ENCODE peak calls at places on chromosomes 7 and 10, in nine cellular contexts. One of them, this sample, is unnamed.

GRCh38 chr10:113099431-113100298 is 149.6 kb downstream of the TCF7L2 start:
- DNase-seq in tibial nerve: peak; percentile 27
- DNase-seq in body of pancreas: no peak
- DNase-seq in right lobe of liver: no peak
- DNase-seq in GM12891: no peak
- DNase-seq in K562: no peak
- DNase-seq in endothelial cell of umbilical vein: peak; percentile 66
- DNase-seq in Peyer's patch: no peak
- DNase-seq in upper lobe of left lung: peak; percentile 44
- DNase-seq in this sample: no peak

GRCh38 chr10:90313548-90314325 is 544.1 kb downstream of the HTR7 start:
- DNase-seq in GM12891: no peak
- DNase-seq in right lobe of liver: no peak
- DNase-seq in endothelial cell of umbilical vein: peak; percentile 76
- DNase-seq in tibial nerve: no peak
- DNase-seq in upper lobe of left lung: no peak
- DNase-seq in Peyer's patch: no peak
- DNase-seq in K562: no peak
- DNase-seq in body of pancreas: no peak
- DNase-seq in this sample: no peak

GRCh38 chr10:71127773-71128172 is 84.6 kb upstream of the UNC5B start:
- DNase-seq in K562: peak; percentile 5
- DNase-seq in right lobe of liver: no peak
- DNase-seq in Peyer's patch: no peak
- DNase-seq in endothelial cell of umbilical vein: no peak
- DNase-seq in upper lobe of left lung: no peak
- DNase-seq in tibial nerve: no peak
- DNase-seq in body of pancreas: no peak
- DNase-seq in GM12891: no peak
- DNase-seq in this sample: no peak

GRCh38 chr7:140557069-140557468 is 77.8 kb upstream of the MKRN1 start:
- DNase-seq in tibial nerve: no peak
- DNase-seq in endothelial cell of umbilical vein: no peak
- DNase-seq in upper lobe of left lung: no peak
- DNase-seq in K562: no peak
- DNase-seq in GM12891: no peak
- DNase-seq in Peyer's patch: no peak
- DNase-seq in body of pancreas: no peak
- DNase-seq in right lobe of liver: no peak
- DNase-seq in this sample: no peak

GRCh38 chr7:124747072-124747471 is 18.5 kb downstream of the GPR37 start:
- DNase-seq in Peyer's patch: no peak
- DNase-seq in body of pancreas: no peak
- DNase-seq in tibial nerve: no peak
- DNase-seq in right lobe of liver: no peak
- DNase-seq in endothelial cell of umbilical vein: no peak
- DNase-seq in upper lobe of left lung: no peak
- DNase-seq in GM12891: no peak
- DNase-seq in K562: no peak
- DNase-seq in this sample: no peak

GRCh38 chr10:119342017-119342734 is 134.8 kb downstream of the GRK5 start:
- DNase-seq in right lobe of liver: peak; percentile 46
- DNase-seq in K562: no peak
- DNase-seq in tibial nerve: peak; percentile 55
- DNase-seq in endothelial cell of umbilical vein: no peak
- DNase-seq in GM12891: no peak
- DNase-seq in Peyer's patch: peak; percentile 47
- DNase-seq in body of pancreas: peak; percentile 30
- DNase-seq in upper lobe of left lung: no peak
- DNase-seq in this sample: peak; percentile 89

GRCh38 chr7:1000594-1000935 is 17.6 kb downstream of the CYP2W1 start:
- DNase-seq in tibial nerve: no peak
- DNase-seq in body of pancreas: no peak
- DNase-seq in GM12891: no peak
- DNase-seq in right lobe of liver: no peak
- DNase-seq in Peyer's patch: no peak
- DNase-seq in K562: no peak
- DNase-seq in endothelial cell of umbilical vein: no peak
- DNase-seq in upper lobe of left lung: no peak
- DNase-seq in this sample: no peak

GRCh38 chr10:5623081-5623748 is 43.2 kb downstream of the ASB13 start:
- DNase-seq in upper lobe of left lung: peak; percentile 91
- DNase-seq in body of pancreas: peak; percentile 96
- DNase-seq in GM12891: peak; percentile 88
- DNase-seq in Peyer's patch: peak; percentile 95
- DNase-seq in right lobe of liver: peak; percentile 95
- DNase-seq in K562: peak; percentile 86
- DNase-seq in tibial nerve: peak; percentile 86
- DNase-seq in endothelial cell of umbilical vein: peak; percentile 75
- DNase-seq in this sample: peak; percentile 94

GRCh38 chr7:116197355-116197754 is 13.0 kb upstream of the TES start:
- DNase-seq in right lobe of liver: no peak
- DNase-seq in GM12891: no peak
- DNase-seq in K562: no peak
- DNase-seq in Peyer's patch: no peak
- DNase-seq in body of pancreas: no peak
- DNase-seq in tibial nerve: no peak
- DNase-seq in endothelial cell of umbilical vein: no peak
- DNase-seq in upper lobe of left lung: no peak
- DNase-seq in this sample: no peak

GRCh38 chr10:124523301-124523871 is 61.8 kb downstream of the LHPP start:
- DNase-seq in K562: no peak
- DNase-seq in tibial nerve: peak; percentile 15
- DNase-seq in right lobe of liver: peak; percentile 53
- DNase-seq in GM12891: no peak
- DNase-seq in upper lobe of left lung: peak; percentile 37
- DNase-seq in body of pancreas: no peak
- DNase-seq in Peyer's patch: no peak
- DNase-seq in endothelial cell of umbilical vein: peak; percentile 25
- DNase-seq in this sample: peak; percentile 71

GRCh38 chr7:70893422-70893821 is 238.5 kb upstream of the GALNT17 start:
- DNase-seq in K562: peak; percentile 14
- DNase-seq in tibial nerve: no peak
- DNase-seq in GM12891: no peak
- DNase-seq in endothelial cell of umbilical vein: no peak
- DNase-seq in upper lobe of left lung: no peak
- DNase-seq in body of pancreas: no peak
- DNase-seq in right lobe of liver: no peak
- DNase-seq in Peyer's patch: no peak
- DNase-seq in this sample: no peak

GRCh38 chr10:90470971-90471370 is 386.9 kb downstream of the HTR7 start:
- DNase-seq in K562: no peak
- DNase-seq in tibial nerve: no peak
- DNase-seq in GM12891: no peak
- DNase-seq in body of pancreas: no peak
- DNase-seq in upper lobe of left lung: no peak
- DNase-seq in right lobe of liver: no peak
- DNase-seq in Peyer's patch: no peak
- DNase-seq in endothelial cell of umbilical vein: no peak
- DNase-seq in this sample: no peak

GRCh38 chr7:378041-378420 is 88.1 kb downstream of the FOXL3 start:
- DNase-seq in endothelial cell of umbilical vein: no peak
- DNase-seq in tibial nerve: no peak
- DNase-seq in Peyer's patch: no peak
- DNase-seq in body of pancreas: peak; percentile 4
- DNase-seq in GM12891: no peak
- DNase-seq in right lobe of liver: peak; percentile 37
- DNase-seq in K562: no peak
- DNase-seq in upper lobe of left lung: peak; percentile 15
- DNase-seq in this sample: no peak

GRCh38 chr7:120856621-120857352 is 1.2 kb downstream of the TSPAN12 start:
- DNase-seq in right lobe of liver: peak; percentile 60
- DNase-seq in body of pancreas: peak; percentile 55
- DNase-seq in GM12891: peak; percentile 32
- DNase-seq in tibial nerve: no peak
- DNase-seq in K562: peak; percentile 58
- DNase-seq in upper lobe of left lung: peak; percentile 40
- DNase-seq in Peyer's patch: peak; percentile 63
- DNase-seq in endothelial cell of umbilical vein: peak; percentile 51
- DNase-seq in this sample: peak; percentile 66

GRCh38 chr7:44581907-44582603 is at the start of gene TMED4:
- DNase-seq in Peyer's patch: peak; percentile 99
- DNase-seq in upper lobe of left lung: peak; percentile 100
- DNase-seq in right lobe of liver: peak; percentile 100
- DNase-seq in tibial nerve: peak; percentile 99
- DNase-seq in endothelial cell of umbilical vein: peak; percentile 99
- DNase-seq in body of pancreas: peak; percentile 100
- DNase-seq in GM12891: peak; percentile 97
- DNase-seq in K562: peak; percentile 100
- DNase-seq in this sample: peak; percentile 100
- TF ChIP-seq POLR2A in Peyer's patch: peak; percentile 91
- TF ChIP-seq POLR2A in upper lobe of left lung: peak; percentile 82
- TF ChIP-seq POLR2A in right lobe of liver: peak; percentile 86
- TF ChIP-seq POLR2A in tibial nerve: peak; percentile 64
- TF ChIP-seq POLR2A in endothelial cell of umbilical vein: peak; percentile 98
- TF ChIP-seq POLR2A in body of pancreas: peak; percentile 94
- TF ChIP-seq POLR2A in GM12891: peak; percentile 96
- TF ChIP-seq POLR2A in K562: peak; percentile 90
- TF ChIP-seq POLR2A in this sample: peak; percentile 73

DNA sequence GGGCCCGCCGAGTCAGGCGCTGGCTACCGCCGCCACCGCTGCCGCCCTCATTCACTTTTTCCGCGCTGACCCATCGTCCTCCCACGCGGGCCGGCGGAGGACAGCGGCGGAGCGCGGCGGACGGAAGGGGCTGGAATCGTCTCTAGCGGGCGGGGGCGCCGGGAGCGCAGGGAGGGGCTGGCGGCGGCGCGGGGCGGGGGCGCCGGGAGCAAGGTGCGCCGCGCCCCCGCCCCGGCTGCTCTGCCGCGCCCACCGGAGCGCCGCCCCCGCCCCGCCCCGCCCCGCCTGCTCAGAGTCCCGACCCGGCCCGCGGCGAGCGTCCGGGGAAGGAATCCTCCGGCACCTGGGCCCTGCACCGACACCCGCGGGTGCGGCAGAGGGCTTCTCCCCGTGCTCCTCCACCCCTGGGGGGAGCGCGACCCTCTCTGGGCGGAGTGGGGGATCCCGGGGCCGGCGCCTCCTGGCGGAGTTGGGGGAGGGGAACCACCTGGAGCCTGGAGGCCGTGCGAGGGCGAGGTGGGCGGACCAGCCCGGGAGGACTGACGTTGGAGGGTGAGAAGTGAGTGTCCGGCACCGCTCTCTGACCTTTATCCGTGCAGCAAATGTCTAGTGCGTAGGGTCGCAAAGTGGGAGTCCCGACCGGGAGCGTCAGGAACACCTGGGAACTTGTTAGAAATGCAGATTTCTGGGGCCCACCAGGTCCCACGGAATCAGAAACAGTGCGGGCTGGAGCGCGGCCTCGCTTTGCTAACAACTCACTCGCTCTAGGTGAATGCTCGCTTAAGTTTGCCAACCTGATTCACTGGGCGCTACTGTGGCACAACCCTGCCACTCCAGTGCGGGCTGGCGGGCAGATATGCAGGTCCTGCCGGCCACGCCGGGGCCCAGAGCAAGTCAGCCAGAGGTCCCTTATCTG is at the start of gene COBL:
- DNase-seq in upper lobe of left lung: peak; percentile 59
- DNase-seq in tibial nerve: no peak
- DNase-seq in body of pancreas: peak; percentile 71
- DNase-seq in endothelial cell of umbilical vein: no peak
- DNase-seq in right lobe of liver: peak; percentile 86
- DNase-seq in GM12891: no peak
- DNase-seq in K562: peak; percentile 37
- DNase-seq in Peyer's patch: peak; percentile 89
- DNase-seq in this sample: peak; percentile 65
- TF ChIP-seq POLR2A in upper lobe of left lung: no peak
- TF ChIP-seq POLR2A in tibial nerve: no peak
- TF ChIP-seq POLR2A in body of pancreas: peak; percentile 62
- TF ChIP-seq POLR2A in endothelial cell of umbilical vein: no peak
- TF ChIP-seq POLR2A in right lobe of liver: peak; percentile 55
- TF ChIP-seq POLR2A in GM12891: no peak
- TF ChIP-seq POLR2A in K562: no peak
- TF ChIP-seq POLR2A in Peyer's patch: peak; percentile 62
- TF ChIP-seq POLR2A in this sample: no peak

GRCh38 chr10:527416-527815 is 162.1 kb downstream of the DIP2C start:
- DNase-seq in GM12891: no peak
- DNase-seq in endothelial cell of umbilical vein: no peak
- DNase-seq in right lobe of liver: no peak
- DNase-seq in body of pancreas: no peak
- DNase-seq in Peyer's patch: no peak
- DNase-seq in upper lobe of left lung: no peak
- DNase-seq in K562: no peak
- DNase-seq in tibial nerve: no peak
- DNase-seq in this sample: no peak

GRCh38 chr10:528173-529165 is 161.0 kb downstream of the DIP2C start:
- DNase-seq in K562: no peak
- DNase-seq in endothelial cell of umbilical vein: no peak
- DNase-seq in tibial nerve: no peak
- DNase-seq in Peyer's patch: no peak
- DNase-seq in body of pancreas: no peak
- DNase-seq in GM12891: no peak
- DNase-seq in right lobe of liver: no peak
- DNase-seq in upper lobe of left lung: peak; percentile 16
- DNase-seq in this sample: peak; percentile 53

GRCh38 chr10:525565-526315 is 163.7 kb downstream of the DIP2C start:
- DNase-seq in Peyer's patch: no peak
- DNase-seq in tibial nerve: no peak
- DNase-seq in K562: no peak
- DNase-seq in GM12891: no peak
- DNase-seq in upper lobe of left lung: peak; percentile 10
- DNase-seq in right lobe of liver: no peak
- DNase-seq in body of pancreas: no peak
- DNase-seq in endothelial cell of umbilical vein: no peak
- DNase-seq in this sample: peak; percentile 58

GRCh38 chr10:523925-524324 is 165.5 kb downstream of the DIP2C start:
- DNase-seq in Peyer's patch: no peak
- DNase-seq in endothelial cell of umbilical vein: no peak
- DNase-seq in K562: no peak
- DNase-seq in tibial nerve: no peak
- DNase-seq in upper lobe of left lung: peak; percentile 13
- DNase-seq in right lobe of liver: no peak
- DNase-seq in GM12891: no peak
- DNase-seq in body of pancreas: no peak
- DNase-seq in this sample: peak; percentile 55

GRCh38 chr10:526651-527312 is 162.7 kb downstream of the DIP2C start:
- DNase-seq in K562: peak; percentile 34
- DNase-seq in Peyer's patch: no peak
- DNase-seq in endothelial cell of umbilical vein: no peak
- DNase-seq in body of pancreas: no peak
- DNase-seq in GM12891: no peak
- DNase-seq in upper lobe of left lung: peak; percentile 16
- DNase-seq in right lobe of liver: no peak
- DNase-seq in tibial nerve: no peak
- DNase-seq in this sample: peak; percentile 57
- TF ChIP-seq POLR2A in K562: no peak
- TF ChIP-seq POLR2A in Peyer's patch: no peak
- TF ChIP-seq POLR2A in endothelial cell of umbilical vein: no peak
- TF ChIP-seq POLR2A in body of pancreas: no peak
- TF ChIP-seq POLR2A in GM12891: no peak
- TF ChIP-seq POLR2A in upper lobe of left lung: no peak
- TF ChIP-seq POLR2A in right lobe of liver: no peak
- TF ChIP-seq POLR2A in tibial nerve: no peak
- TF ChIP-seq POLR2A in this sample: no peak

DNA sequence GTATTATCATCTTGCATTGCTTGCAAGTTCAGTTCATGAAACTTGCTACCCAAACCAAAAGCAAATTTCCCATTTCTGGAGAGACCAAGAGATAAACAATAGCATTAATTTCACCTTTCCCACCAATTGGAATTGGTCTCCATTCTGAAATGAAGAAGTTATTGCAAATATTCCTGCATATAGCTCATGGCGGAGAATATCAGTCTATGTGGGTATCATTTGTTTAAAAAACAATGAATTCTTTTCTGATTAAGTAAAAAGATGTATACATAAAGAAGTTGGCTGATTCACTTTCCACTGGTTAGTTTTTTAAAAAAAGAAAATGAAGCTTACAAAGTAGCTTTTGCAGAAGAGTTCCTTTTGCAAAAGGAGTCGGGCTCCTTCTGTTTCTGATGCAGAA is 19.5 kb upstream of the ANK3 start:
- DNase-seq in GM12891: no peak
- DNase-seq in endothelial cell of umbilical vein: no peak
- DNase-seq in upper lobe of left lung: no peak
- DNase-seq in Peyer's patch: no peak
- DNase-seq in body of pancreas: no peak
- DNase-seq in K562: no peak
- DNase-seq in right lobe of liver: no peak
- DNase-seq in tibial nerve: no peak
- DNase-seq in this sample: no peak
- TF ChIP-seq POLR2A in GM12891: no peak
- TF ChIP-seq POLR2A in endothelial cell of umbilical vein: no peak
- TF ChIP-seq POLR2A in upper lobe of left lung: no peak
- TF ChIP-seq POLR2A in Peyer's patch: no peak
- TF ChIP-seq POLR2A in body of pancreas: no peak
- TF ChIP-seq POLR2A in K562: no peak
- TF ChIP-seq POLR2A in right lobe of liver: no peak
- TF ChIP-seq POLR2A in tibial nerve: no peak
- TF ChIP-seq POLR2A in this sample: no peak

This sample was measured in sigmoid colon.